ENCODE peak calls at places on chromosomes 2 and 18, in five cellular contexts. N, T, Q, X and S are unnamed samples.

GRCh38 chr18:69002233-69002632 is 204.4 kb downstream of the CCDC102B start:
- DNase-seq in N (no peak), T (no peak), Q (no peak), X (no peak), S (no peak)

GRCh38 chr2:99659874-99660273 is 170.1 kb upstream of the REV1 start:
- DNase-seq in T (no peak), Q (no peak), X (no peak), N (no peak), S (no peak)

GRCh38 chr2:18117592-18117991 is 239.1 kb downstream of the KCNS3 start:
- DNase-seq in Q (peak), T (peak), X (no peak), N (no peak), S (no peak)

GRCh38 chr2:42105330-42106256 is 57.8 kb downstream of the PKDCC start:
- DNase-seq in N (no peak), X (no peak), Q (peak), T (no peak), S (no peak)

GRCh38 chr2:25697559-25698341 is 24.4 kb upstream of the DTNB start:
- DNase-seq in Q (no peak), T (peak), N (no peak), X (no peak), S (no peak)

GRCh38 chr18:35236964-35237363 is 3.9 kb upstream of the ZNF397 start:
- DNase-seq in X (peak), Q (no peak), N (no peak), T (no peak), S (no peak)

GRCh38 chr2:113157108-113157896 is 16.5 kb upstream of the PSD4 start:
- DNase-seq in Q (peak), T (peak), N (no peak), X (no peak), S (no peak)

GRCh38 chr2:189285962-189286648 is 106.5 kb upstream of the COL5A2 start:
- DNase-seq in Q (no peak), X (no peak), N (peak), T (no peak), S (no peak)